ENCODE peak calls at places on chromosomes 11 and 22, in four cellular contexts. C is GM23248, M is body of pancreas, X is cardiac muscle cell. U is an unnamed sample. For H3K9me3, the result is how much of the 10 kb centered on the place peaks cover.

GRCh38 chr11:60183595-60184201 is 815 bp upstream of the MS4A6A start:
- DNase-seq in C (no peak), M (no peak), X (no peak), U (no peak)

GRCh38 chr11:15580056-15580774 is 465.5 kb downstream of the INSC start:
- DNase-seq in C (no peak), M (no peak), X (no peak), U (no peak)

GRCh38 chr22:45997077-45997774 is 20.3 kb upstream of the WNT7B start:
- DNase-seq in M (peak), C (peak), X (no peak), U (peak)

GRCh38 chr11:121240650-121241299 is 51.8 kb upstream of the SC5D start:
- DNase-seq in C (peak), M (no peak), X (no peak), U (no peak)

GRCh38 chr11:3911908-3912505 is 56.5 kb downstream of the STIM1 start:
- DNase-seq in C (no peak), X (no peak), M (no peak), U (no peak)

GRCh38 chr11:95262994-95263764 is 32.2 kb upstream of the SESN3 start:
- DNase-seq in M (no peak), C (no peak), X (no peak), U (no peak)

GRCh38 chr22:43957871-43958270 is 2.6 kb downstream of the SAMM50 start:
- DNase-seq in M (no peak), X (no peak), C (peak), U (no peak)

GRCh38 chr11:134657631-134658030 is 245.6 kb upstream of the B3GAT1 start:
- DNase-seq in M (no peak), X (no peak), C (no peak), U (no peak)

GRCh38 chr22:19120829-19121630 is 1.2 kb downstream of the DGCR2 start:
- DNase-seq in M (peak), X (peak), C (peak), U (no peak)

GRCh38 chr22:26489447-26490036 is 5.9 kb downstream of the SRRD start:
- DNase-seq in C (no peak), X (no peak), M (no peak), U (peak)

GRCh38 chr11:74949748-74950127 is 672 bp downstream of the SPCS2 start:
- DNase-seq in X (peak), M (no peak), C (peak), U (peak)

GRCh38 chr11:64743591-64744543 is at the start of gene RASGRP2:
- DNase-seq in X (peak), M (peak), C (peak), U (peak)

GRCh38 chr22:20436309-20437252 is 1.0 kb downstream of the SCARF2 start:
- DNase-seq in X (peak), M (no peak), C (peak), U (peak)

GRCh38 chr11:108364159-108364558 is 103.2 kb downstream of the C11orf65 start:
- DNase-seq in M (no peak), X (no peak), C (peak), U (no peak)

GRCh38 chr11:93775289-93775688 is 8.8 kb upstream of the MED17 start:
- DNase-seq in X (peak), M (no peak), C (peak), U (no peak)

GRCh38 chr11:373716-374551 is 4.6 kb downstream of the B4GALNT4 start:
- DNase-seq in C (no peak), X (no peak), M (no peak), U (no peak)

GRCh38 chr11:116930586-116930985 is 93.2 kb upstream of the APOA1 start:
- DNase-seq in M (no peak), C (no peak), X (no peak), U (no peak)

GRCh38 chr22:39936523-39937145 is 23.6 kb upstream of the TMA7B start:
- DNase-seq in X (no peak), C (no peak), M (no peak), U (no peak)

GRCh38 chr11:60992842-60993409 is 21.4 kb downstream of the CD6 start:
- DNase-seq in M (no peak), X (peak), C (no peak), U (no peak)

GRCh38 chr11:62108017-62108750 is 15.6 kb upstream of the INCENP start:
- DNase-seq in X (peak), C (peak), M (peak), U (peak)

GRCh38 chr22:41447435-41448188 is 1.0 kb upstream of the TOB2 start:
- DNase-seq in X (peak), C (peak), M (peak), U (peak)

GRCh38 chr11:14078941-14079522 is 116.5 kb downstream of the SPON1 start:
- DNase-seq in X (no peak), C (no peak), M (no peak), U (no peak)

GRCh38 chr11:15127341-15127740 is 12.6 kb downstream of the INSC start:
- DNase-seq in M (no peak), C (peak), X (no peak), U (no peak)

GRCh38 chr11:86211619-86212018 is 32.9 kb upstream of the EED start:
- DNase-seq in X (no peak), M (no peak), C (no peak), U (no peak)

GRCh38 chr11:26960265-26960664 is 33.6 kb upstream of the FIBIN start:
- DNase-seq in C (peak), M (no peak), X (no peak), U (no peak)

GRCh38 chr11:17978553-17979287 is 34.1 kb downstream of the SERGEF start:
- DNase-seq in X (peak), C (peak), M (peak), U (peak)

GRCh38 chr22:37742374-37743092 is 45.7 kb downstream of the TRIOBP start:
- DNase-seq in C (peak), M (no peak), X (no peak), U (peak)

GRCh38 chr11:117271208-117271607 is 19.9 kb upstream of the BACE1-AS start:
- DNase-seq in C (no peak), M (no peak), X (no peak), U (no peak)

GRCh38 chr22:25368271-25368670 is 148.8 kb downstream of the CRYBB2 start:
- DNase-seq in C (peak), X (no peak), M (no peak), U (peak)

GRCh38 chr22:38038890-38039812 is 18.1 kb upstream of the PICK1 start:
- DNase-seq in M (no peak), C (no peak), X (no peak), U (no peak)

GRCh38 chr22:44542561-44543222 is 44.7 kb upstream of the RTL6 start:
- DNase-seq in C (no peak), M (no peak), X (no peak), U (peak)

GRCh38 chr11:47714554-47715081 is 551 bp downstream of the AGBL2 start:
- DNase-seq in M (no peak), X (peak), C (peak), U (no peak)

GRCh38 chr11:122697636-122698167 is 42.2 kb downstream of the UBASH3B start:
- DNase-seq in C (peak), M (no peak), X (no peak), U (no peak)

GRCh38 chr11:59429924-59430516 is 3.8 kb upstream of the OR5A2 start:
- DNase-seq in C (peak), M (peak), X (peak), U (peak)

GRCh38 chr11:44589301-44589700 is 23.8 kb downstream of the CD82 start:
- DNase-seq in M (no peak), C (peak), X (no peak), U (no peak)

DNA sequence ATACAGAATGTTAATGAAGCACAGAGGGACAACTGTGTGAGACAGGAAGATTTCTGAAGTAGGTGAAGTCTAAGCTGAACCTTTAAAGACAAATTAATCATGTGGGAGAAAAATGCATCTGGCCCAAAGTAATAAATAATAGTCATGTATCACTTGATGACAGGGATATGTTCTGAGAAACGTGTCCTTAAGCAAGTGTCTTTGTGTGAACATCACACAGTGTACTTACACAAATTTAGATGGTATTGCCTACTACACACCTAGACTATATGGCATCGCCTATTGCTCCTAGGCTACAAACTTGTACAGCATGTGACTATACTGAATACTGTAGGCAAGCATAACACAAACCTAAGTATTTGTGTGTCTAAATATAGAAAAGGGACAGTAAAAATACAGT is 112.6 kb downstream of the APOL5 start:
- DNase-seq in M (no peak), X (no peak), C (no peak), U (no peak)
- H3K9me3 ChIP-seq in M (under half), X (under half), C (under half), U (under half)

GRCh38 chr11:27997344-27997743 is 110.6 kb downstream of the KIF18A start:
- DNase-seq in M (no peak), C (no peak), X (no peak), U (no peak)

GRCh38 chr11:27995082-27995481 is 112.9 kb downstream of the KIF18A start:
- DNase-seq in C (peak), X (no peak), M (no peak), U (no peak)

GRCh38 chr11:28003615-28004014 is 104.3 kb downstream of the KIF18A start:
- DNase-seq in X (no peak), M (no peak), C (no peak), U (no peak)

DNA sequence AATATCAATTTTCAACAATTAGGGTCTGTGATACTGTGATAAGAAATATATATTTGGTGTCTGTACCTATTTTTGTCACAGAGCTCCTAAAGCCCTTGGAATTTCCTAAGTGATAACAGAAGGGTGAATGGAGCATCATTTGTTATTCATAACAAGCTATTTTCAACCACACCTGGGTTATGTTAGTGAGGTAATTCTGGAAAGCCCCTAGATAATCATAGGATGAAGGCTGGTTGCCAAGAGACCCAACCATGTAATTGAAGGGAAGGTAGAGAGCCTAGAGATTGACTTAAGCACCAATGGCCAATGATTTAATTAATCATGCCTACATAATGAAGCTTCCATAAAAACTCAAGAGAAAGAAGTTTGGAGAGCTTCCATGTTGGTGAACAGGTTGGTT is 109.4 kb downstream of the KIF18A start:
- DNase-seq in X (no peak), C (no peak), M (no peak), U (no peak)
- H3K9me3 ChIP-seq in X (under half), C (under half), M (under half), U (under half)

DNA sequence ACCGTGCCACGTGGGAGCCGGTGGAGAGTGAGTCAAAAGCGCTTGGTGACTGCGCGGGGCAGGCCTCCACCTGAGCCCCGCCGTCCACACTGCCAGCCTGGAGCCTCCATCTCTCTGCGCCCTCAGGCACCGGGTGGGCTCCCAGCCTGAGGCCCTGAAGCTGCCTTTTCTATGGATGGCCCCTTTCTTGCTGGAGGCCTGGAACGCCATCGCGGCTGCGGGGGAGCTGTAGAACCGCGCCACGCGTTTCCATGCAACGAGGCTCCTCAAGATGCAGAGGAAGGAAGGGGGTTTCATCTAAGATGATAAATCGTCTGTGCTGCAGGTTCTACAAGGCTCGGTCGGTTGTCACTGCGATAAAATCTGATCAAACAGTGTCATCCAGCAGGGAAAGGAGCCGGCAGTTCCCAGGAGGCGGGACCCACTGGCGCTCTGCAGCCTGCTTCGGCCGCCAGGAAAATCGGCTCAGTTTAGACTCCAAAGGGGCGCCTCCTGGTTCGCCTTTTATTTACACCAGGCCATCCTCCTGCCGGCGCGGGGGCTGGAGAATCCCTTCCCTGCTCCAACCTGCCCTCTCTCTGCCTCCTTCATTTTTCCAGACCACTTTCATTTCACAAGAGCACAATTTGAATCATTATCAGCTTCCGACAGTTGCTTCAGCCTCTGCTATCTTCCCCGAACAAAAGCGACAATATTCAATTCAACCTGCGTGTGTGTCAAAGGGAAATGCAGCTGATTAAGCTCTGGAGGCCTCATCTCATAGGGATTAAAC is 624.4 kb downstream of the BRD1 start:
- DNase-seq in X (no peak), M (peak), C (no peak), U (no peak)
- H3K9me3 ChIP-seq in X (under half), M (under half), C (under half), U (under half)

DNA sequence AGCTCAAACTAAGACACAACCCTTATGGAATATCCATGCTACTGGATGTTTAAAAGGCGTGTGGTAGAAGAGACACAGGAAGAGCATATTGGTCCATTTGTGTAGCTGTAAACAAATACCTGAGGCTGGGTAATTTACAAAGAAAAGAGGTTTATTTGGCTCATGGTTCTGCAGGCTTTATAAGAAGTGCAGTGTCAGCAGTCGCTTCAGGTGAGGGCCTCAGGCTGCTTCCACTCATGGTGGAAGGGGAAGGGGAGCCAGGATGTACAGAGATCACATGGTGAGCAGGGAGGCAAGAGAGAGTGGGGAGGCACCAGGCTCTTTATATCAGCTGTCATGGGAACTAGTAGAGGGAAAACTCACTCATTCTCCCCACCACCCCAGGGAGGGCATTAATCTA is 31.8 kb upstream of the CSNK2A3 start:
- DNase-seq in M (no peak), C (no peak), X (no peak), U (no peak)
- H3K9me3 ChIP-seq in M (under half), C (under half), X (under half), U (under half)

DNA sequence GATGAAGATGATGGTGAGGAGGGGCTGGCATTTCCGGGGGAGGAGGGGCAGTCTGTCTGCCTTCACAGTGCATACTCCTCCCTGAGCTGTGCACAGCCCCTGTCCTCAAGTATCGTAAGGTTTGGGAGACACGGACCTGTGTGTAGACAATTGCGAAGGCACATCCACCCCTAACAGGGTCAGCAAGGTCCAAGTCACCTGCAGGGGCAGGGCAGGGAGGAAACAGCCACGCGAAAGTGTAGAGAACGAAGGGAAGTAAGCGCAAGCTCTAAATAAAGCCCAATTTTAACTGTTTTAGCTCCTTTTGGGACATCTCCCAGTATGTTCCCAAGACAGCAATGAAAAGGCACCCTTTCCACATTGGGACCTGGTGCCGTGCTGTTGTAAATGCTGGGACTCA is 448.2 kb downstream of the TBC1D22A start:
- DNase-seq in X (no peak), M (no peak), C (no peak), U (no peak)
- H3K9me3 ChIP-seq in X (under half), M (under half), C (under half), U (under half)

GRCh38 chr22:47618180-47618579 is 855.7 kb downstream of the TBC1D22A start:
- DNase-seq in C (no peak), X (no peak), M (no peak), U (no peak)

GRCh38 chr22:47617186-47617585 is 854.7 kb downstream of the TBC1D22A start:
- DNase-seq in X (no peak), M (no peak), C (no peak), U (no peak)

GRCh38 chr22:47620391-47620790 is 857.9 kb downstream of the TBC1D22A start:
- DNase-seq in C (no peak), X (no peak), M (no peak), U (no peak)

GRCh38 chr22:47619631-47620030 is 857.2 kb downstream of the TBC1D22A start:
- DNase-seq in X (no peak), M (no peak), C (no peak), U (no peak)

DNA sequence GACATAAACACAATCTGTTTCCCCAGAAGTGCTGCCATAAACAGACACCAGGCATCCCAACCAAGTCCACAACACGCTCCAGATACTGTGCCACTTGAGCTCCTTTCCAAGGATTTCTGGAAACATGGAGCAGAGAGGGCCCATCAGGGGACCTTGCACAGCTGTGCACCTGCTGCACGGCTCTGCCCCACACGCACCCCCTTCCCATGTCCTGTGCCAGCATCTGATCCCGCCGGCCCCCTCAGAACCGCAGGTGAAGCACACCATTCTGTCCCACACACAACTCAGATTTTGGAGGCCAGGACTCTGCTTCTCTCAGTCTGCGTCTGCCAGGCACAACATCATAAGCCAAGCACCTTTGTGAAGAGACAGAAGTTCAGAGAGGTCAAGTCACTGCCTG is 856.2 kb downstream of the TBC1D22A start:
- DNase-seq in X (no peak), C (no peak), M (no peak), U (no peak)
- H3K9me3 ChIP-seq in X (under half), C (under half), M (under half), U (under half)

DNA sequence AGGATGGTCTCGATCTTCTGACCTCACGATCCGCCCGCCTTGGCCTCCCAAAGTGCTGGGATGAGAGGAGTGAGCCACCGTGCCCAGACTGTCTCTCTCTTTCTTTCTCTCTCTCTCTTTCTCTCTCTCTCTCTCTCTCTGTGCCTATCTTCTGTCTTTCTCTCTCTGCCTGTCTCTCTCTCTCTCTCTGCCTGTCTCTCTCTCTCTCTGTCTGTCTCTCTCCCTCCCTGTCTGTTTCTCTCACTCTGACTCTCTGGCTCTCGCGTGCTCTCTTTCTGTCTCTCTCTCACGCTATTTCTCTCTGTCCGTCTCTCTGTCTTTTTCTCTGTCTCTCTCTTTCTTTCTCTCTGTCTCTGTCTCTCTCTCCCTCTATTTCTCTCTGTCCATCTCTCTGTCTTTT is 3911.2 kb upstream of the OR11H1 start:
- DNase-seq in X (no peak), C (no peak), M (no peak), U (no peak)
- H3K9me3 ChIP-seq in X (under half), C (under half), M (under half), U (under half)